ENCODE peak calls at places on chromosomes 12 and 14, in four cellular contexts. Y is memory B cell, U is NCI-H774, D is NCI-H1092 treated with DMSO at 0.1 percent for 48 hours. M is an unnamed sample.
A peak's percentile ranks its signal among the peaks of the same experiment; 100 is the strongest.

GRCh38 chr14:65958664-65959562 is 527.3 kb upstream of the CCDC196 start:
- DNase-seq in Y (peak; percentile 41), U (no peak), D (peak; percentile 69), M (peak; percentile 76)

GRCh38 chr12:32036477-32037263 is 70.0 kb upstream of the BICD1 start:
- DNase-seq in Y (no peak), U (no peak), D (no peak), M (no peak)

GRCh38 chr12:11719678-11720099 is 70.2 kb downstream of the ETV6 start:
- DNase-seq in Y (no peak), U (no peak), D (no peak), M (no peak)

GRCh38 chr12:98456583-98457573 is 58.5 kb upstream of the TMPO start:
- DNase-seq in Y (no peak), U (peak; percentile 18), D (peak; percentile 24), M (peak; percentile 48)

GRCh38 chr14:76647699-76648298 is 113.5 kb upstream of the VASH1 start:
- DNase-seq in Y (peak; percentile 16), U (peak; percentile 7), D (peak; percentile 59), M (peak; percentile 56)

GRCh38 chr12:89225401-89225800 is 126.9 kb downstream of the DUSP6 start:
- DNase-seq in Y (no peak), U (no peak), D (no peak), M (no peak)

GRCh38 chr12:15751741-15752140 is 37.4 kb downstream of the EPS8 start:
- DNase-seq in Y (no peak), U (no peak), D (no peak), M (no peak)

GRCh38 chr14:89644641-89645040 is 227.6 kb upstream of the FOXN3 start:
- DNase-seq in Y (no peak), U (no peak), D (no peak), M (no peak)

GRCh38 chr14:59202031-59202430 is 13.6 kb downstream of the DAAM1 start:
- DNase-seq in Y (no peak), U (no peak), D (no peak), M (no peak)

GRCh38 chr12:49428652-49429549 is 61.6 kb downstream of the SPATS2 start:
- DNase-seq in Y (peak; percentile 29), U (peak; percentile 43), D (no peak), M (no peak)

GRCh38 chr14:74881425-74882102 is at the start of gene DLST:
- DNase-seq in Y (peak; percentile 84), U (peak; percentile 69), D (peak; percentile 82), M (peak; percentile 82)

GRCh38 chr14:21066882-21067502 is 3.1 kb upstream of the ARHGEF40 start:
- DNase-seq in Y (no peak), U (no peak), D (peak; percentile 30), M (peak; percentile 35)